ENCODE peak calls at places on chromosomes 4 and X, in five cellular contexts. One of them, this sample, is unnamed.

GRCh38 chr4:111780965-111781364 is 364.3 kb upstream of the FAM241A start:
- DNase-seq in NCI-H1105 treated with DMSO at 0.1 percent for 48 hours: no peak
- DNase-seq in adrenal gland: no peak
- DNase-seq in NCI-H446: no peak
- DNase-seq in substantia nigra: no peak
- DNase-seq in this sample: no peak

GRCh38 chrX:112678831-112679230 is 907 bp downstream of the LHFPL1 start:
- DNase-seq in NCI-H1105 treated with DMSO at 0.1 percent for 48 hours: no peak
- DNase-seq in adrenal gland: no peak
- DNase-seq in NCI-H446: no peak
- DNase-seq in substantia nigra: no peak
- DNase-seq in this sample: no peak

GRCh38 chr4:36020351-36020750 is 224.0 kb downstream of the ARAP2 start:
- DNase-seq in NCI-H1105 treated with DMSO at 0.1 percent for 48 hours: no peak
- DNase-seq in adrenal gland: no peak
- DNase-seq in NCI-H446: no peak
- DNase-seq in substantia nigra: no peak
- DNase-seq in this sample: no peak

GRCh38 chr4:139692300-139693012 is 26.8 kb downstream of the MGST2 start:
- DNase-seq in NCI-H1105 treated with DMSO at 0.1 percent for 48 hours: no peak
- DNase-seq in adrenal gland: peak
- DNase-seq in NCI-H446: peak
- DNase-seq in substantia nigra: no peak
- DNase-seq in this sample: no peak

GRCh38 chrX:37701588-37701987 is 16.0 kb downstream of the XK start:
- DNase-seq in NCI-H1105 treated with DMSO at 0.1 percent for 48 hours: no peak
- DNase-seq in adrenal gland: no peak
- DNase-seq in NCI-H446: no peak
- DNase-seq in substantia nigra: no peak
- DNase-seq in this sample: no peak

GRCh38 chr4:126957555-126958440 is 675.0 kb upstream of the INTU start:
- DNase-seq in NCI-H1105 treated with DMSO at 0.1 percent for 48 hours: no peak
- DNase-seq in adrenal gland: no peak
- DNase-seq in NCI-H446: no peak
- DNase-seq in substantia nigra: no peak
- DNase-seq in this sample: no peak

GRCh38 chr4:95219109-95219508 is 329.7 kb downstream of the UNC5C start:
- DNase-seq in NCI-H1105 treated with DMSO at 0.1 percent for 48 hours: no peak
- DNase-seq in adrenal gland: no peak
- DNase-seq in NCI-H446: no peak
- DNase-seq in substantia nigra: no peak
- DNase-seq in this sample: no peak

GRCh38 chr4:125317526-125317880 is 2.7 kb downstream of the FAT4 start:
- DNase-seq in NCI-H1105 treated with DMSO at 0.1 percent for 48 hours: no peak
- DNase-seq in adrenal gland: peak
- DNase-seq in NCI-H446: no peak
- DNase-seq in substantia nigra: peak
- DNase-seq in this sample: peak

GRCh38 chr4:158938462-158939044 is 164.3 kb upstream of the RAPGEF2 start:
- DNase-seq in NCI-H1105 treated with DMSO at 0.1 percent for 48 hours: no peak
- DNase-seq in adrenal gland: no peak
- DNase-seq in NCI-H446: peak
- DNase-seq in substantia nigra: no peak
- DNase-seq in this sample: no peak